ENCODE peak calls at places on chromosomes 11 and 22, in six cellular contexts. V is stomach, Z is uterus, R is right lobe of liver, D is transverse colon, N is lower leg skin. Q is an unnamed sample.

GRCh38 chr22:36304429-36304828 is 51.5 kb downstream of the APOL1 start:
- DNase-seq in V (no peak), Z (no peak), R (no peak), D (no peak), N (no peak), Q (no peak)

GRCh38 chr11:62980133-62980760 is 4.5 kb downstream of the SLC22A6 start:
- DNase-seq in V (no peak), Z (no peak), R (no peak), D (no peak), N (no peak), Q (no peak)

GRCh38 chr22:26172389-26172990 is 3.2 kb downstream of the SEZ6L start:
- DNase-seq in V (no peak), Z (no peak), R (peak; percentile 53), D (peak; percentile 33), N (no peak), Q (peak; percentile 44)

GRCh38 chr11:22878604-22879003 is 18.3 kb upstream of the CCDC179 start:
- DNase-seq in V (no peak), Z (no peak), R (no peak), D (no peak), N (no peak), Q (no peak)

GRCh38 chr22:49967333-49968241 is 7.0 kb downstream of the PIM3 start:
- DNase-seq in V (peak; percentile 78), Z (peak; percentile 61), R (peak; percentile 98), D (peak; percentile 52), N (peak; percentile 44), Q (no peak)

GRCh38 chr11:117273550-117274289 is 17.4 kb upstream of the BACE1-AS start:
- DNase-seq in V (no peak), Z (no peak), R (no peak), D (no peak), N (no peak), Q (no peak)

GRCh38 chr11:132278801-132279574 is 908.6 kb downstream of the NTM start:
- DNase-seq in V (no peak), Z (no peak), R (no peak), D (no peak), N (no peak), Q (peak; percentile 0)

GRCh38 chr11:124762077-124762623 is at the start of gene ESAM:
- DNase-seq in V (peak; percentile 76), Z (no peak), R (no peak), D (peak; percentile 84), N (no peak), Q (peak; percentile 76)

GRCh38 chr11:131428853-131429252 is 58.4 kb downstream of the NTM start:
- DNase-seq in V (no peak), Z (no peak), R (no peak), D (no peak), N (no peak), Q (no peak)

GRCh38 chr11:76770642-76771445 is 12.3 kb upstream of the TSKU start:
- DNase-seq in V (peak; percentile 71), Z (peak; percentile 80), R (peak; percentile 95), D (peak; percentile 67), N (peak; percentile 73), Q (no peak)

GRCh38 chr11:10117709-10118341 is 176.2 kb downstream of the SBF2 start:
- DNase-seq in V (no peak), Z (no peak), R (no peak), D (no peak), N (no peak), Q (no peak)

GRCh38 chr11:46524201-46524600 is 69.6 kb downstream of the AMBRA1 start:
- DNase-seq in V (no peak), Z (no peak), R (no peak), D (peak; percentile 45), N (no peak), Q (no peak)

GRCh38 chr11:87926250-87926970 is 248.8 kb downstream of the RAB38 start:
- DNase-seq in V (no peak), Z (no peak), R (no peak), D (no peak), N (no peak), Q (no peak)

GRCh38 chr11:47981667-47982404 is 1.5 kb downstream of the PTPRJ start:
- DNase-seq in V (no peak), Z (no peak), R (peak; percentile 67), D (no peak), N (no peak), Q (no peak)

GRCh38 chr11:119347242-119347641 is 737 bp upstream of the MFRP start:
- DNase-seq in V (no peak), Z (no peak), R (no peak), D (no peak), N (no peak), Q (no peak)

GRCh38 chr11:45180888-45181594 is 34.6 kb downstream of the PRDM11 start:
- DNase-seq in V (peak; percentile 71), Z (peak; percentile 77), R (no peak), D (peak; percentile 76), N (no peak), Q (peak; percentile 90)

GRCh38 chr11:35683728-35684339 is 21.3 kb downstream of the TRIM44 start:
- DNase-seq in V (no peak), Z (no peak), R (no peak), D (no peak), N (no peak), Q (no peak)

GRCh38 chr11:15893080-15893492 is 463.3 kb downstream of the SOX6 start:
- DNase-seq in V (no peak), Z (no peak), R (no peak), D (no peak), N (no peak), Q (no peak)

GRCh38 chr11:111173221-111173620 is 72.3 kb upstream of the POU2AF2 start:
- DNase-seq in V (no peak), Z (no peak), R (no peak), D (no peak), N (no peak), Q (no peak)

GRCh38 chr11:118918128-118918685 is 7.5 kb downstream of the BCL9L start:
- DNase-seq in V (peak; percentile 78), Z (peak; percentile 87), R (peak; percentile 93), D (peak; percentile 92), N (peak; percentile 86), Q (peak; percentile 17)

DNA sequence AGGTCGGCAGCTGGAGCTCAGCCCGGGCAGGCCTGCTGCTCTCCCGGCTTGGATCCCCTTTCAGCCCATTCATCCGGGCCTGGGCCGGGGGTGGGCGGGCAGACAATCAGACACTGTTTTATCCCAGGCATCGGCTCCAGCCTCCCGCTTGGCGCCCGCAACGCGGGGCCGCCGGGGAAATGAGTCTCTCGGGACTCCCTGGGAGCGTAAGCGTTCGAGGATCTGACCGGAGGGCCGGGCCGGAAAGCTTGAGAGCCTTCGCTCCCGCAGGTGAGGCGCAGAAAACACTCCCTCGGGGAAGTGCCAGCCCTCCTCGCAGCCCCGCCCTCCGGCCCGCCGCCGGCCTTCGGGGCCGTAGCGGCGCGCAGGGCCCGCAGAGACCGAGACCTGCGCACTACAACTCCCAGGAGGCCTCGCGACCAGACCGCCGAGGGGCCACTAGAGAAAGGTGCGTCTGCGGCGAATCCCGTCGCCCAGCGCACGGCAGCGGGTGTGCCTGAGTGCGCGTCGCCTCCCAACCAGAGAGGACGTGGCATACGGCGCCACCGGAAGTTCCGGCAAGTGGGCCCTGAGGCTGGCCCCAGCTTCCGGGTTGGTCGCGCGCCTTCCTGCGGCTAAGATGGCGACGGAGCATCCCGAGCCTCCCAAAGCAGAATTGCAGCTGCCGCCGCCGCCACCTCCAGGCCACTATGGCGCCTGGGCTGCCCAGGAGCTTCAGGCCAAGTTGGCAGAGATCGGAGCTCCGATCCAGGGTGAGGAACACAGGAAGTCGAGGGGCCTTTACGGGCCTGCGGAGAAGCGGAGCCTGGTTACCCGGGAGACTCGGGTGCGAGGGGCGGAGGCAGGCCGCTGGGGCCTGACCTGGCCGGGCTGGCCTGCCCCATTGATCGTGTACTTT is at the start of gene SF3B2:
- DNase-seq in V (peak; percentile 98), Z (peak; percentile 96), R (peak; percentile 99), D (peak; percentile 98), N (peak; percentile 96), Q (peak; percentile 99)
- TF ChIP-seq POLR2A in V (no peak), Z (no peak), R (peak; percentile 60), D (peak; percentile 77), N (no peak), Q (peak; percentile 85)

GRCh38 chr11:86069408-86070086 is 663 bp upstream of the PICALM start:
- DNase-seq in V (no peak), Z (peak; percentile 49), R (no peak), D (peak; percentile 26), N (peak; percentile 64), Q (no peak)

GRCh38 chr11:86067230-86068137 is 1.4 kb downstream of the PICALM start:
- DNase-seq in V (no peak), Z (no peak), R (no peak), D (no peak), N (no peak), Q (peak; percentile 59)

GRCh38 chr11:86070435-86071056 is 1.7 kb upstream of the PICALM start:
- DNase-seq in V (no peak), Z (no peak), R (no peak), D (no peak), N (no peak), Q (no peak)

GRCh38 chr11:86068138-86068861 is 584 bp downstream of the PICALM start:
- DNase-seq in V (peak; percentile 32), Z (peak; percentile 42), R (peak; percentile 53), D (peak; percentile 41), N (peak; percentile 49), Q (peak; percentile 77)

DNA sequence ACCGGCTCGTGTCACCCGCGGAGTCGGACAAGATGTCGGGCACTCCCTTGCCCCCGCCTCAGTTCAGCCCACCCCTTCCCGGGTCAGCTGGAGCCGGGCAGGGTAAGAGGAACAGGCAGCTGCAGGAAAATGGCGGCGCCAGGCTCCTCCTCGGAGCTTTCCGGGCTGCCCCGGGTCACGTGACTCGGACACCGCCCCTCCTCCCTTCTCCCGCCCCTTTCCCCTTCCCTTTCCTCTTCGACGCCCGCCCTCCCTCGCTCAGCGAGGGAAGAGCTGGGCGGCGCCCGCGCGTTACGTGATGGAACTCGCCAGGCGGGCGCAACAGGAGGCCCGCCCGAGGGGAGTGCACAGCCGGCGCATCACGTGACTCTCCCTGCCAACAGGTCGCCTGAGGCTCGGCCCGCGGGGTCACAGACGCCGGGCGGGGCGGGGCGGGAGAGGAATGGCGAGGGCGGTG is at the start of gene PICALM:
- DNase-seq in V (peak; percentile 97), Z (peak; percentile 98), R (peak; percentile 99), D (peak; percentile 98), N (peak; percentile 97), Q (peak; percentile 100)
- TF ChIP-seq POLR2A in V (no peak), Z (peak; percentile 80), R (peak; percentile 76), D (peak; percentile 88), N (peak; percentile 16), Q (peak; percentile 77)

GRCh38 chr11:75096456-75097172 is at the start of gene OR2AT4:
- DNase-seq in V (no peak), Z (no peak), R (no peak), D (no peak), N (no peak), Q (peak; percentile 90)
- TF ChIP-seq POLR2A in V (no peak), Z (no peak), R (no peak), D (no peak), N (no peak), Q (no peak)

GRCh38 chr11:114254571-114255146 is 41.5 kb upstream of the NNMT start:
- DNase-seq in V (no peak), Z (no peak), R (no peak), D (no peak), N (no peak), Q (no peak)

GRCh38 chr11:114250180-114250579 is 46.0 kb upstream of the NNMT start:
- DNase-seq in V (no peak), Z (no peak), R (no peak), D (no peak), N (no peak), Q (no peak)

GRCh38 chr11:114253771-114254170 is 42.4 kb upstream of the NNMT start:
- DNase-seq in V (no peak), Z (no peak), R (no peak), D (no peak), N (no peak), Q (no peak)

GRCh38 chr11:114251797-114252327 is 44.3 kb upstream of the NNMT start:
- DNase-seq in V (no peak), Z (no peak), R (no peak), D (no peak), N (no peak), Q (no peak)

GRCh38 chr11:114250993-114251796 is 45.0 kb upstream of the NNMT start:
- DNase-seq in V (no peak), Z (peak; percentile 79), R (no peak), D (no peak), N (no peak), Q (no peak)
- TF ChIP-seq POLR2A in V (no peak), Z (no peak), R (no peak), D (no peak), N (no peak), Q (no peak)

Q was measured in erythroblast.